ENCODE peak calls at places on chromosome 1, in four cellular contexts. E, W, F and I are unnamed samples.

GRCh38 chr1:4129693-4130092 is 229.6 kb upstream of the C1orf174 start:
- DNase-seq in F (no peak), E (no peak), W (no peak), I (no peak)

GRCh38 chr1:206690516-206690915 is 5.8 kb downstream of the MAPKAPK2 start:
- DNase-seq in F (no peak), W (no peak), E (no peak), I (no peak)

GRCh38 chr1:215926670-215927069 is 359.6 kb downstream of the KCTD3 start:
- DNase-seq in F (no peak), E (no peak), W (no peak), I (no peak)

GRCh38 chr1:244960904-244961303 is 96.6 kb upstream of the HNRNPU start:
- DNase-seq in E (no peak), F (no peak), W (no peak), I (no peak)

GRCh38 chr1:3011127-3011526 is 10.1 kb upstream of the ACTRT2 start:
- DNase-seq in W (no peak), E (no peak), F (no peak), I (no peak)

GRCh38 chr1:231240531-231240882 is 505 bp upstream of the GNPAT start:
- DNase-seq in F (peak; percentile 37), W (no peak), E (no peak), I (no peak)

GRCh38 chr1:13549521-13549920 is 34.1 kb upstream of the PDPN start:
- DNase-seq in W (no peak), F (no peak), E (no peak), I (no peak)

GRCh38 chr1:220908757-220909156 is 29.5 kb downstream of the HLX start:
- DNase-seq in F (peak; percentile 54), W (no peak), E (no peak), I (no peak)

GRCh38 chr1:201077736-201078135 is 34.5 kb downstream of the CACNA1S start:
- DNase-seq in E (no peak), W (no peak), F (no peak), I (no peak)

GRCh38 chr1:173479649-173480048 is 2.5 kb downstream of the PRDX6 start:
- DNase-seq in F (peak; percentile 19), W (no peak), E (no peak), I (no peak)

GRCh38 chr1:18965206-18966173 is 9.0 kb upstream of the IFFO2 start:
- DNase-seq in F (peak; percentile 92), E (no peak), W (no peak), I (no peak)

GRCh38 chr1:65174585-65174984 is 26.6 kb downstream of the AK4 start:
- DNase-seq in E (no peak), F (peak; percentile 97), W (no peak), I (no peak)

GRCh38 chr1:114715952-114716303 is 643 bp downstream of the NRAS start:
- DNase-seq in F (no peak), W (no peak), E (no peak), I (no peak)

GRCh38 chr1:209187589-209187988 is 395.9 kb upstream of the CAMK1G start:
- DNase-seq in F (no peak), E (no peak), W (no peak), I (no peak)